ENCODE peak calls at places on chromosomes 4 and X, in seven cellular contexts. F is heart left ventricle; W is DND-41; J is GM23248; Y is stomach; V is fibroblast of lung; C is naive thymus-derived CD4-positive, alpha-beta T cell. E is an unnamed sample. For H3K36me3, the result is how much of the 10 kb centered on the place peaks cover.

GRCh38 chrX:67619253-67619652 is 75.4 kb downstream of the AR start:
- DNase-seq in F (no peak), W (no peak), J (peak), Y (no peak), V (peak), C (no peak), E (peak)

GRCh38 chrX:134725103-134725690 is 66.9 kb upstream of the PLAC1 start:
- DNase-seq in F (no peak), W (no peak), J (no peak), Y (no peak), V (no peak), C (no peak), E (no peak)

GRCh38 chr4:138981930-138982390 is 33.6 kb upstream of the NOCT start:
- DNase-seq in F (peak), W (no peak), J (peak), Y (no peak), V (peak), C (no peak), E (peak)

GRCh38 chr4:124070688-124071484 is 641.6 kb downstream of the ANKRD50 start:
- DNase-seq in F (no peak), W (no peak), J (no peak), Y (no peak), V (no peak), C (no peak), E (no peak)

GRCh38 chr4:1047106-1047975 is 35.9 kb downstream of the FGFRL1 start:
- DNase-seq in F (peak), W (no peak), J (no peak), Y (peak), V (peak), C (no peak), E (no peak)

GRCh38 chrX:46130246-46130645 is 415.0 kb downstream of the ZNF674 start:
- DNase-seq in F (no peak), W (no peak), J (no peak), Y (no peak), V (no peak), C (no peak), E (no peak)

GRCh38 chrX:69080912-69081465 is 84.3 kb downstream of the PJA1 start:
- DNase-seq in F (no peak), W (no peak), J (no peak), Y (no peak), V (no peak), C (no peak), E (no peak)

GRCh38 chr4:76306882-76307669 is 543 bp downstream of the STBD1 start:
- DNase-seq in F (peak), W (no peak), J (peak), Y (peak), V (peak), C (no peak), E (peak)

GRCh38 chr4:147879676-147880075 is 147.8 kb downstream of the ARHGAP10 start:
- DNase-seq in F (no peak), W (no peak), J (no peak), Y (no peak), V (no peak), C (no peak), E (no peak)

GRCh38 chrX:25344191-25344936 is 328.6 kb upstream of the ARX start:
- DNase-seq in F (no peak), W (no peak), J (no peak), Y (no peak), V (no peak), C (no peak), E (no peak)

GRCh38 chr4:112967109-112967508 is 82.3 kb upstream of the ANK2 start:
- DNase-seq in F (no peak), W (no peak), J (no peak), Y (no peak), V (no peak), C (no peak), E (no peak)

GRCh38 chr4:188400456-188400855 is 261.2 kb downstream of the TRIML1 start:
- DNase-seq in F (no peak), W (no peak), J (peak), Y (no peak), V (no peak), C (no peak), E (no peak)

GRCh38 chrX:17597836-17598434 is 139.4 kb upstream of the SCML1 start:
- DNase-seq in F (peak), W (no peak), J (peak), Y (peak), V (peak), C (no peak), E (peak)

GRCh38 chr4:17492876-17493275 is 19.0 kb downstream of the QDPR start:
- DNase-seq in F (no peak), W (no peak), J (no peak), Y (no peak), V (no peak), C (no peak), E (no peak)

GRCh38 chrX:71809886-71810285 is 46.7 kb downstream of the CXorf49B start:
- DNase-seq in F (no peak), W (no peak), J (peak), Y (no peak), V (no peak), C (no peak), E (no peak)

GRCh38 chr4:140856692-140857091 is 100.5 kb upstream of the TBC1D9 start:
- DNase-seq in F (peak), W (no peak), J (peak), Y (peak), V (peak), C (no peak), E (peak)

GRCh38 chrX:100098660-100099375 is 311.3 kb downstream of the PCDH19 start:
- DNase-seq in F (no peak), W (no peak), J (peak), Y (no peak), V (no peak), C (no peak), E (no peak)

GRCh38 chrX:20269848-20270556 is 3.3 kb upstream of the RPS6KA3 start:
- DNase-seq in F (no peak), W (no peak), J (no peak), Y (no peak), V (no peak), C (no peak), E (no peak)

GRCh38 chr4:107265859-107266258 is 229.7 kb upstream of the DKK2 start:
- DNase-seq in F (no peak), W (no peak), J (no peak), Y (no peak), V (no peak), C (no peak), E (no peak)

GRCh38 chr4:17613761-17614415 is 553 bp upstream of the MED28 start:
- DNase-seq in F (no peak), W (peak), J (peak), Y (no peak), V (peak), C (no peak), E (peak)

GRCh38 chrX:155923200-155923599 is 42.1 kb downstream of the VAMP7 start:
- DNase-seq in F (no peak), W (no peak), J (no peak), Y (no peak), V (no peak), C (no peak), E (no peak)

GRCh38 chr4:39054497-39054896 is 7.5 kb upstream of the KLHL5 start:
- DNase-seq in F (no peak), W (no peak), J (no peak), Y (no peak), V (no peak), C (no peak), E (no peak)

GRCh38 chr4:48780867-48781219 is 764 bp upstream of the FRYL start:
- DNase-seq in F (peak), W (peak), J (peak), Y (peak), V (peak), C (peak), E (peak)

GRCh38 chr4:108619372-108620100 is 840 bp upstream of the RPL34 start:
- DNase-seq in F (no peak), W (peak), J (peak), Y (no peak), V (no peak), C (peak), E (no peak)

GRCh38 chr4:71941001-71941400 is 90.8 kb upstream of the NPFFR2 start:
- DNase-seq in F (no peak), W (no peak), J (peak), Y (peak), V (no peak), C (no peak), E (peak)

GRCh38 chr4:13544556-13545393 is 467 bp upstream of the NKX3-2 start:
- DNase-seq in F (peak), W (no peak), J (peak), Y (peak), V (peak), C (no peak), E (peak)

GRCh38 chr4:128338634-128339355 is 51.2 kb upstream of the PGRMC2 start:
- DNase-seq in F (no peak), W (no peak), J (peak), Y (no peak), V (peak), C (no peak), E (peak)

GRCh38 chr4:141350122-141350904 is 129.6 kb downstream of the ZNF330 start:
- DNase-seq in F (no peak), W (no peak), J (peak), Y (peak), V (peak), C (no peak), E (peak)

GRCh38 chr4:153728151-153728550 is 31.7 kb downstream of the RNF175 start:
- DNase-seq in F (no peak), W (no peak), J (no peak), Y (no peak), V (no peak), C (no peak), E (no peak)

GRCh38 chr4:188822698-188823097 is 683.5 kb downstream of the TRIML1 start:
- DNase-seq in F (no peak), W (no peak), J (no peak), Y (no peak), V (no peak), C (no peak), E (no peak)

GRCh38 chrX:8191022-8191421 is 20.0 kb upstream of the VCX2 start:
- DNase-seq in F (no peak), W (no peak), J (no peak), Y (no peak), V (no peak), C (no peak), E (no peak)

GRCh38 chr4:100189820-100190642 is at the start of gene DDIT4L:
- DNase-seq in F (peak), W (no peak), J (peak), Y (peak), V (peak), C (no peak), E (no peak)

GRCh38 chr4:10808591-10808990 is 124.0 kb upstream of the CLNK start:
- DNase-seq in F (peak), W (no peak), J (peak), Y (no peak), V (peak), C (no peak), E (peak)

GRCh38 chr4:176638992-176639391 is 153.7 kb downstream of the VEGFC start:
- DNase-seq in F (no peak), W (no peak), J (peak), Y (no peak), V (no peak), C (no peak), E (no peak)

GRCh38 chrX:100731441-100732281 is at the start of gene SYTL4:
- DNase-seq in F (no peak), W (no peak), J (peak), Y (peak), V (no peak), C (no peak), E (no peak)

GRCh38 chr4:182206916-182207315 is 36.3 kb upstream of the TENM3 start:
- DNase-seq in F (no peak), W (no peak), J (no peak), Y (no peak), V (peak), C (no peak), E (no peak)
- H3K27ac ChIP-seq in F (no peak), W (no peak), J (no peak), Y (no peak), V (no peak), C (no peak), E (peak)

GRCh38 chrX:26918633-26919032 is 544.5 kb downstream of the PPP4R3C start:
- DNase-seq in F (no peak), W (peak), J (peak), Y (no peak), V (peak), C (no peak), E (peak)

GRCh38 chrX:26909728-26910127 is 553.4 kb downstream of the PPP4R3C start:
- DNase-seq in F (no peak), W (no peak), J (no peak), Y (no peak), V (no peak), C (no peak), E (no peak)

GRCh38 chrX:26915064-26915463 is 548.1 kb downstream of the PPP4R3C start:
- DNase-seq in F (no peak), W (no peak), J (peak), Y (no peak), V (no peak), C (no peak), E (peak)

DNA sequence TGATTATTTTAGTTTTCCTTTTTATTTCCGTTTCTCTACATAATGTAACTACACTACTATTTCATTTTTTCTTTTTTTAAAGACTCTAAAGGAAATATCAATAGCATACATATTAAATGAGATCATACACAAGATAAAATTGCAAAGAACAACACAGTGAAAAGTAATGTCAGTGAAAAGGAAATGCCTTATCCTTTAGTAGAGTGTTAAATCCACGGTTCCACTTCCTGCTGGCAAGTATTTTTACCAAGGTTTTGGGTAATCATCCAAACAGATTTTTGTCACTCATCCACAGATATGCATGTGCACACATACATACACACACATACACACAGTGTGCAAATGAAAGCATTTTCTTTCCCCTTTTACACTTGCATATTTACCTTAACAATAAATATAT is 548.9 kb downstream of the PPP4R3C start:
- DNase-seq in F (no peak), W (no peak), J (peak), Y (no peak), V (no peak), C (no peak), E (no peak)
- H3K4me3 ChIP-seq in F (no peak), W (no peak), J (no peak), Y (no peak), V (no peak), C (no peak), E (no peak)

GRCh38 chrX:154352466-154352865 is 22.0 kb downstream of the FLNA start:
- DNase-seq in F (no peak), W (no peak), J (no peak), Y (no peak), V (no peak), C (no peak), E (no peak)
- H3K36me3 ChIP-seq in F (half or more), W (half or more), J (under half), Y (half or more), V (half or more), C (under half), E (half or more)

GRCh38 chr4:73224886-73225285 is 33.7 kb downstream of the ANKRD17 start:
- DNase-seq in F (no peak), W (no peak), J (no peak), Y (no peak), V (no peak), C (no peak), E (no peak)

GRCh38 chr4:73220815-73221214 is 37.8 kb downstream of the ANKRD17 start:
- DNase-seq in F (no peak), W (no peak), J (no peak), Y (no peak), V (no peak), C (no peak), E (no peak)

GRCh38 chr4:73222466-73223257 is 35.9 kb downstream of the ANKRD17 start:
- DNase-seq in F (peak), W (peak), J (peak), Y (peak), V (peak), C (peak), E (peak)

GRCh38 chr4:73221734-73222133 is 36.9 kb downstream of the ANKRD17 start:
- DNase-seq in F (no peak), W (no peak), J (peak), Y (no peak), V (no peak), C (no peak), E (no peak)

DNA sequence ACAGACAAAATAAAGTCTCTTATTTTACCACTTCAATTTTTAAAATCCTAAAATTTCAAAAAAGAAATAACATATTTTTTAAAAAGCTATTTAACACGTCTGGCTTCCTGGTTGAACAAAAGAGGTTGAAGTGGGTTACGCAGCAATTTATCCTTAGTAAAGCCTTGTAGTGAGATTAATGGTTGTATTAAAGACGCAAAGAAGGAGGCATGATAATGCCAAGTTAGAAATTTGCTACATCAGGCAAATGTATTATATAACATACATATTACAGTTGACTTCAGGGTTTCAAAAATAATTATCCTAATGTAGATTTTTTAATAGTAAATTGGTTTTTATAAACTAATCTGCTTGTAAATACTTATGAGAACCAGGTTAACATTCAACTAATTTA is 35.3 kb downstream of the ANKRD17 start:
- DNase-seq in F (no peak), W (no peak), J (no peak), Y (no peak), V (no peak), C (no peak), E (no peak)
- H3K27ac ChIP-seq in F (peak), W (peak), J (peak), Y (peak), V (peak), C (peak), E (peak)

DNA sequence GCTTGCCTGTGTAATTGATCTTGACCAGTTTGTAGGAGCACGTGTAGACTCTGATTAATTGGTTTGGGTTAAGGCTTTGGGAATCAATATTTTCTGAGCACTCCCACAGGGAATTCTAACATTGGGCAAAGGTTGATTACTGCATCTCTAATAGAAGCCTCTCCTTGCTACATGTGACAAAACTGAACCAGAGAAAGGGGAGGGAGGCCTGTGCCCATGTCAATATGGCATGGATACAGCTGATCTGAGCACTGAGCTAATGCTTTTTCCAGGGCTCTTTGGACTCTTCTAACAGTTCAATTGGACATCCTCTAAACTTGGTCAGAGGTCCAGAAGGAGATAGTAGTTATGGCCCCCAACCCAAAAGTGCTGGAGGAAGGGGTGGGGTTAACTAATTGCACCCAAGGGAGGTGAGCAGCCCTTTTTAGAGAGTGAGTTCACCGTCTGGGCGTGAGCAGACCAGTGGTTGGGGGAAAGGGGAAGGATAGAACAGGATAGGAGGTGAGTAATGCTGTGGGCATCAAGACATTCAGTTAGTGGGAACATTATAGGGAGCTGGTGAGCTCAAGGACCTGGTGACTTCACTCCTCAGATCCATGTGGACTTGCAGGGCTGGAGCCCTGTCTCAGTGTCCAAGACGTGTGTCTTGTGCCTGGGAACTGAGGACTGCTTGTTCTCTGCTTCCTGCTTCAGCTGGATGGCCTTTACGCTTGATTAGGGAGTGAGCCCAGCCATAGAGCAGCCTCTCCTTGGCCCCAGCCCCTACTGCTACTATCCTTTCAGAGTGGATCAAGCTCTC is 22.8 kb downstream of the MSN start:
- DNase-seq in F (no peak), W (no peak), J (peak), Y (no peak), V (peak), C (no peak), E (peak)
- H3K4me3 ChIP-seq in F (no peak), W (no peak), J (peak), Y (no peak), V (no peak), C (peak), E (no peak)

DNA sequence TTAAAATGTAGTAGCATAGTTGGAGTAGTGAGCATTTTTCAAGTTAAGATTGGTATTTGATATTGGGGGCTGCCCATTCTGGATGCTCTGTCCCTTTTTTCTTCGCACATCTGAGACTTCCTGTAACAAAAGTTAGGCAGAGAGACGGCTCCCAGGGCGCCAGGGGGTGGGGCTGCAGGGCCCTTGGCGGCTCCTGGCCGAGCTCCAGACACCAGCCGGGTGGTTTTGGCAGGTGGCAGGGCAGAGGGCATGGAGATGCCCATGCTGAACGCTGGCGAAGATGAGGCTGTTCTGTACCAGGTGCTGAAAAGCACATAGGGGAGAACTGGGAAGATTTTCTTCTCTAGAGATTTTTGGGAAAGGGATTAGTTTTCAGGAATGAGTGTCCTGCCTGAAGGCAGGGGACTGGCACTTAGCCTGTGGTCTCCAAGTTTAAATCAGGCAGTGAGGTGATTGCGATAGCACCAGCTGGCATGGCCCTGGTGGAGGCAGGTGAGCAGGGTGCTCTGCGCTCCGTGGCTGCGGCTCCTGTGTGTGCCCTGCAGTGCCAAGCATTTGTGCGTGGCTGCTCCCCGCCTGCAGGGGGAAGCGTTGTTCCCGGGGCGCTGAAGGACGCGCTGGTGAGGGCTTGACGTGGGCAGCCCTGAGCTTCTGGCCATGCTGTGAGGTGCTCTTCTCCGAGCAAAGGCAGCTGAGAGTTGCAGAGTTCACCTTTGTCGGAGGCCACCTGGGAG is 23.6 kb upstream of the HGFAC start:
- DNase-seq in F (no peak), W (peak), J (no peak), Y (no peak), V (no peak), C (no peak), E (no peak)
- H3K36me3 ChIP-seq in F (half or more), W (under half), J (under half), Y (half or more), V (under half), C (under half), E (under half)

E was measured in brain microvascular endothelial cell.